ENCODE peak calls at places on chromosomes 4 and X, in five cellular contexts. W is colonic mucosa, N is choroid plexus epithelial cell, H is heart left ventricle, Y is astrocyte. A is an unnamed sample.

GRCh38 chr4:38691251-38692008 is 27.4 kb downstream of the KLF3 start:
- DNase-seq in W (no peak), H (no peak), Y (peak; percentile 84), N (peak; percentile 75), A (no peak)

GRCh38 chr4:113222006-113222405 is 172.6 kb downstream of the ANK2 start:
- DNase-seq in H (no peak), W (no peak), Y (peak; percentile 41), N (peak; percentile 9), A (no peak)

GRCh38 chr4:101689220-101689619 is 101.3 kb upstream of the BANK1 start:
- DNase-seq in Y (no peak), N (no peak), H (no peak), W (no peak), A (no peak)

GRCh38 chrX:150152546-150152945 is 210.6 kb upstream of the MAMLD1 start:
- DNase-seq in N (no peak), H (no peak), Y (no peak), W (no peak), A (no peak)

GRCh38 chr4:84673475-84674230 is 90.7 kb downstream of the CDS1 start:
- DNase-seq in W (no peak), Y (peak; percentile 92), H (no peak), N (peak; percentile 92), A (no peak)

GRCh38 chr4:102420563-102421221 is 75.4 kb upstream of the SLC39A8 start:
- DNase-seq in W (no peak), N (peak; percentile 38), H (no peak), Y (peak; percentile 4), A (no peak)

GRCh38 chrX:15336023-15336413 is 695 bp upstream of the PIGA start:
- DNase-seq in H (no peak), N (peak; percentile 55), Y (peak; percentile 68), W (no peak), A (no peak)

GRCh38 chr4:37794046-37794445 is 32.4 kb upstream of the PGM2 start:
- DNase-seq in H (no peak), N (no peak), Y (no peak), W (no peak), A (no peak)

GRCh38 chr4:3201718-3202702 is 46.9 kb upstream of the MSANTD1 start:
- DNase-seq in W (peak; percentile 32), H (no peak), N (peak; percentile 56), Y (peak; percentile 68), A (peak; percentile 61)

GRCh38 chrX:23631136-23631535 is 36.2 kb upstream of the PRDX4 start:
- DNase-seq in Y (peak; percentile 22), H (no peak), W (no peak), N (no peak), A (no peak)

GRCh38 chrX:76159453-76159852 is 13.4 kb upstream of the PBDC1 start:
- DNase-seq in W (no peak), H (no peak), N (no peak), Y (no peak), A (no peak)

GRCh38 chrX:66833426-66833825 is 194.5 kb upstream of the EDA2R start:
- DNase-seq in H (no peak), Y (no peak), W (no peak), N (no peak), A (no peak)

GRCh38 chrX:15600745-15601144 is at the start of gene ACE2:
- DNase-seq in H (no peak), N (no peak), W (no peak), Y (no peak), A (no peak)

GRCh38 chr4:7719354-7720174 is 220.1 kb downstream of the AFAP1 start:
- DNase-seq in Y (no peak), H (peak; percentile 81), N (peak; percentile 49), W (peak; percentile 56), A (peak; percentile 82)

GRCh38 chrX:20454117-20454516 is 187.4 kb upstream of the RPS6KA3 start:
- DNase-seq in Y (peak; percentile 24), W (no peak), N (peak; percentile 5), H (no peak), A (no peak)

GRCh38 chrX:43557792-43558191 is 98.3 kb upstream of the MAOA start:
- DNase-seq in W (peak; percentile 75), H (no peak), N (peak; percentile 77), Y (peak; percentile 20), A (peak; percentile 38)

GRCh38 chr4:177596035-177596434 is 153.8 kb upstream of the AGA start:
- DNase-seq in H (no peak), W (no peak), Y (peak; percentile 75), N (peak; percentile 71), A (no peak)

GRCh38 chr4:47837582-47838294 is at the start of gene CORIN:
- DNase-seq in Y (no peak), W (peak; percentile 33), H (no peak), N (no peak), A (peak; percentile 28)

GRCh38 chr4:21697583-21697982 is 251.0 kb downstream of the KCNIP4 start:
- DNase-seq in Y (peak; percentile 18), H (no peak), W (no peak), N (peak; percentile 60), A (no peak)

GRCh38 chrX:141405878-141406492 is 163.7 kb upstream of the SPANXC start:
- DNase-seq in N (peak; percentile 82), H (no peak), Y (peak; percentile 80), W (no peak), A (no peak)

GRCh38 chr4:79906996-79907395 is 166.0 kb downstream of the ANTXR2 start:
- DNase-seq in Y (no peak), W (no peak), N (no peak), H (no peak), A (no peak)

GRCh38 chr4:13415068-13415785 is 68.9 kb downstream of the RAB28 start:
- DNase-seq in Y (no peak), N (no peak), W (no peak), H (peak; percentile 61), A (no peak)

GRCh38 chr4:168516841-168517240 is 20.0 kb downstream of the PALLD start:
- DNase-seq in Y (no peak), H (no peak), W (no peak), N (no peak), A (no peak)

GRCh38 chr4:8409271-8410065 is 31.1 kb downstream of the ACOX3 start:
- DNase-seq in W (peak; percentile 62), H (peak; percentile 82), N (no peak), Y (no peak), A (no peak)

DNA sequence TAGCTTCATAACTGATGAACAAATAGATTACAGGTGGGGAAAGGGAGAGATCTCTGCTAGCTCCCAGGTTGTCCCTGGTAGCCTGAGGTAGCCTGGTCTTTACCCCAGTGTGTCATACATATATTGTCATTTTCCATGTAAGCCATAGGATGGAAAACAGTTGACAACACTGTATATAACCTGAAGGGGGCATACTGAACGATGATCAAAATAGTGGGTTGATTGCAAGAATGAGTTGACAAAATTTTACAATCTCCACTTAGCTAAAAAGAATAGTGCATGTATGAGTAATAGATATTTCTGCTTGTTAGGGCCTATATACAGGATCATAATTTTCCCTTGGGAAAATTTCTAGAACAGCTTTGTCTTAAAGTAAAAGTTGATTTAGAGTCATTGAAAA is 304.1 kb upstream of the HAND2 start:
- DNase-seq in Y (no peak), H (no peak), W (no peak), N (peak; percentile 24), A (no peak)
- TF ChIP-seq CTCF in Y (no peak), H (no peak), W (no peak), N (no peak), A (no peak)

DNA sequence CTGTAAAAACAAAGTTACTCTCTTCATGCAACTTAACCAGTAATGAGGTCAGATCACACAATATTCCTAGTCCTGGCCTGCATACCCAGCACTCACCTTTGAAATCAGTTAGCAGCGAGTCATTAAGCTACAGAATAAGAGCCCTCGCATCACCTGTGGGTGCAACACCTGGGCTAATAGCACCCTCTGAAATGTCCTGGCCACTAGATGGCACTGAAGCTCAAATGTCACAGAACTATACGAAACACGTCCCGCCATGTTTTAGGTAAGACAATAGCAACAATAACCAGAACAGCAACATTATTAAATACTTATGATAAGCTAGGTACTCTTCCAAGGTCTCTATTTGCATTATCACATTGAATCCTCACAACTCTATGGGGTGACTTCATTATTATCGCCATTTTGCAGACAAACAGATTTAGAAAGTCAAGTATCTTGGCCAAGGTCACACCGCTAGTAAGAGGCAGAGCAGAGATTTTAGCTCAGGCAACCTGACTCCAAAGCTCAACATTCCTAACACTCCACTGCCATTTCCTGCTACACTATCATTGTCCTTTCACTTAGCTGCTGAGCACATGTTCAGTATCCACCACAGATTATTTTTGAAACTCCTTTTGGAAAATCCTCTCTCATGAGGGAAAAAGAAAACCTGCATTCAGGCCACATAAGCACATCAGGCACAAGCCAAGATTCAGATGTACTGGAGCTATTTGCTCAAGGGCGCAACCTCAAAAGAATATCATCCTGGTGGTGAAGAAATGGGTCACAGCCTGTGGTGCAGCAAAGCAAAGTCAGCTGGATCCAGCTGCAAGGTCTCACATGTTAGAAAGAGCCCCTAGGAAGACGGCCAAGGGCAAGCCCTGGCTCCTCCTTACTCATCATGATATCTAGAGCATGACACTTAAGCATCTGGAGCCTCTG is 59.5 kb upstream of the KDR start:
- DNase-seq in Y (peak; percentile 60), H (no peak), N (peak; percentile 92), W (peak; percentile 66), A (peak; percentile 16)
- TF ChIP-seq CTCF in Y (peak; percentile 26), H (peak; percentile 26), N (peak; percentile 42), W (peak; percentile 31), A (peak; percentile 54)

GRCh38 chr4:54089875-54090274 is 10.1 kb upstream of the GSX2 start:
- DNase-seq in W (no peak), N (no peak), Y (no peak), H (no peak), A (no peak)
- TF ChIP-seq CTCF in W (no peak), N (no peak), Y (no peak), H (no peak), A (no peak)

DNA sequence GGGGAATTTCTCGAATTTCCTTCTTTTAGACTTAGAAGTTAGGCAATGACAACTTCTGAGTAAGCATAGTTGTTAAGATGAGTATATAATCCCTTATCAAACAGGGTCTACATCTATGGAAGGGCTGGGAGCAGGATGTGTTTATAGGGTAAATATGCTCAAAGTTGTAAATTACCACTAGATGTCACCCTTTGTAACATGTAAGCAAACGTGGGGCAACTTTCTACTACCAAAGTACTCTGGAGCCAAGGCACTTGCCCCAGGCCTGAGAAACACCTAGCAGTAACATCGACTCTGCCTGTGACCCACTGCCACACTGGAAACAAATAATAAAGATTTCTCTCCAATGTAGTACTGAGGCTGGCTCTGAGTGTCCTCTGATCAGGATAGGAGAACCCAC is 444.6 kb downstream of the IQCM start:
- DNase-seq in W (peak; percentile 21), Y (peak; percentile 56), N (peak; percentile 83), H (no peak), A (peak; percentile 16)
- TF ChIP-seq CTCF in W (peak; percentile 30), Y (peak; percentile 48), N (peak; percentile 63), H (peak; percentile 48), A (peak; percentile 36)

DNA sequence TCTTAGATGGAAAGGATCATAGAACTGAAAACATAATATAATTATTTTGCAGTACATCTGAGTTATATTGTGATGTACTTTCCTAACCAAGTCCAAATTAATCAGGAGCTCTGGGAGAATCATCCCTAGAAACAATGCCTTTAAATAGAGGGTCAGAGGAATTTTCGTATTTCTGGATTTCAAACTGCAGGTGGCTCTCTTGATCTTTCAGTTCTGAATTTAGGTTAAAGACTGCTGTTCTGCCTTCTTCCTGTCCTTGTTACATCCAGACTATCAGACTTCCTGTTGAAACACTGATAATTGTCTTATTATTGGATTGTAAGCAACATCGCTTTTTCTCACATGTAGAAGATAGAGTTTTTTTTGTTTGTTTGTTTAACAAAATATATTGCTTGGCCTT is 142.7 kb downstream of the RPA4 start:
- DNase-seq in H (no peak), N (peak; percentile 48), W (no peak), Y (no peak), A (no peak)
- TF ChIP-seq CTCF in H (no peak), N (peak; percentile 27), W (no peak), Y (no peak), A (no peak)

A was measured in GM10248.